ENCODE peak calls at places on chromosomes 13 and 19, in six cellular contexts. F is PC-3, B is breast epithelium, L is SJSA1, G is tibial artery, U is K562. J is an unnamed sample.

GRCh38 chr13:58254961-58255360 is 623.4 kb downstream of the PCDH17 start:
- DNase-seq in U (no peak), L (no peak), G (no peak), F (no peak), B (no peak), J (no peak)

GRCh38 chr13:37058801-37059135 is 720 bp downstream of the SUPT20H start:
- DNase-seq in U (peak), G (no peak), L (no peak), F (no peak), B (no peak), J (no peak)

GRCh38 chr19:53503126-53503525 is 34.8 kb upstream of the ZNF331 start:
- DNase-seq in U (no peak), G (no peak), L (no peak), B (no peak), F (no peak), J (no peak)

GRCh38 chr19:29211562-29212416 is 1.2 kb downstream of the UQCRFS1 start:
- DNase-seq in B (no peak), G (no peak), F (peak), U (peak), L (no peak), J (peak)

GRCh38 chr19:5623397-5624153 is 692 bp downstream of the SAFB start:
- DNase-seq in B (peak), U (peak), L (no peak), F (no peak), G (no peak), J (no peak)

GRCh38 chr19:33388817-33389573 is 15.5 kb downstream of the CEBPG start:
- DNase-seq in B (no peak), U (no peak), L (no peak), F (no peak), G (peak), J (no peak)

GRCh38 chr13:111219306-111219705 is 101.1 kb upstream of the TEX29 start:
- DNase-seq in U (no peak), G (peak), L (no peak), F (no peak), B (no peak), J (no peak)

GRCh38 chr19:51525731-51526130 is 5.7 kb downstream of the SIGLEC6 start:
- DNase-seq in F (no peak), U (no peak), L (no peak), G (no peak), B (no peak), J (no peak)

GRCh38 chr19:3494051-3494450 is 6.4 kb downstream of the DOHH start:
- DNase-seq in G (no peak), L (no peak), B (no peak), F (no peak), U (peak), J (no peak)

GRCh38 chr13:67341406-67341805 is 111.3 kb upstream of the PCDH9 start:
- DNase-seq in B (no peak), U (no peak), L (no peak), F (peak), G (no peak), J (no peak)

GRCh38 chr13:71030789-71031188 is 836.2 kb downstream of the DACH1 start:
- DNase-seq in G (no peak), L (no peak), F (no peak), B (no peak), U (no peak), J (no peak)

GRCh38 chr13:43846496-43846895 is 33.0 kb downstream of the CCDC122 start:
- DNase-seq in G (no peak), B (no peak), F (no peak), L (no peak), U (no peak), J (no peak)

GRCh38 chr19:32291876-32292275 is 53.5 kb upstream of the ZNF507 start:
- DNase-seq in G (no peak), U (no peak), F (no peak), B (no peak), L (peak), J (no peak)

GRCh38 chr19:33868076-33868735 is 71.5 kb downstream of the KCTD15 start:
- DNase-seq in G (no peak), B (no peak), U (no peak), F (no peak), L (peak), J (no peak)

GRCh38 chr13:113813070-113813748 is 50.7 kb downstream of the GAS6 start:
- DNase-seq in L (peak), G (no peak), B (no peak), U (no peak), F (no peak), J (no peak)

GRCh38 chr19:4803736-4804695 is 12.5 kb downstream of the FEM1A start:
- DNase-seq in U (peak), B (no peak), L (peak), G (no peak), F (peak), J (no peak)

GRCh38 chr13:74218291-74218690 is 84.1 kb upstream of the KLF12 start:
- DNase-seq in U (no peak), L (no peak), B (no peak), F (no peak), G (no peak), J (no peak)

GRCh38 chr19:18481505-18482222 is 40.2 kb downstream of the ELL start:
- DNase-seq in F (no peak), G (no peak), B (no peak), L (no peak), U (peak), J (no peak)

GRCh38 chr19:18500376-18500775 is 21.5 kb downstream of the ELL start:
- DNase-seq in U (no peak), L (no peak), B (no peak), G (no peak), F (no peak), J (no peak)

GRCh38 chr19:17775991-17776803 is 18.7 kb upstream of the B3GNT3 start:
- DNase-seq in F (peak), B (no peak), U (no peak), L (no peak), G (no peak), J (peak)

GRCh38 chr13:106187501-106187900 is 348.0 kb downstream of the EFNB2 start:
- DNase-seq in F (no peak), B (no peak), U (no peak), G (no peak), L (no peak), J (no peak)

GRCh38 chr19:48344892-48345291 is 18.8 kb downstream of the TMEM143 start:
- DNase-seq in F (no peak), B (no peak), G (no peak), L (no peak), U (peak), J (no peak)

GRCh38 chr19:4178990-4179389 is 3.4 kb downstream of the SIRT6 start:
- DNase-seq in G (no peak), F (no peak), L (no peak), B (no peak), U (no peak), J (no peak)

GRCh38 chr13:30806784-30807183 is 71.4 kb downstream of the ALOX5AP start:
- DNase-seq in G (no peak), L (no peak), F (peak), B (no peak), U (no peak), J (no peak)

GRCh38 chr13:23744315-23744714 is 144.9 kb downstream of the MIPEP start:
- DNase-seq in L (no peak), B (no peak), U (no peak), G (no peak), F (peak), J (no peak)

GRCh38 chr19:35266904-35267817 is 1.6 kb upstream of the USF2 start:
- DNase-seq in L (no peak), B (peak), U (peak), G (peak), F (peak), J (no peak)

DNA sequence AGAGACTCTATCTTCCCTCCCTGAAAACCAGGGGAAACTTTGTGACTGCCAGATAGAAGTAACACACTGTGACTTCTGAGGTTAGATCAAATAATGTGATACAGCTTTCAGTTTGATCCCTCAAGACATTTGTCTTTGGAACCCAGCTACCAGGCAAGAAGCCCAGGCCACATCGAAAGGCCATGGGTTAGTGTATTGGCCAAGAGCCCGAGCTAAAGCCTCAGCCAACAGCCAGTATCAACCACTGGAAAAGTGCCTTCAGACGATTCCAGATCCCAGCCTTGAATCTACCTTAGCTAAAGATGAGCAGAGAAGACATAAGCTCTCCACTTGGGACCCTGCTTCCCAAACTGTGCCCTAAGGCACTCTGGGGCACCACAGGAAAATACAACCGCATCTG is 10.9 kb upstream of the TPTE2 start:
- DNase-seq in U (no peak), L (no peak), F (no peak), B (no peak), G (no peak), J (no peak)
- H3K4me3 ChIP-seq in U (no peak), L (no peak), F (no peak), B (no peak), G (no peak), J (no peak)

DNA sequence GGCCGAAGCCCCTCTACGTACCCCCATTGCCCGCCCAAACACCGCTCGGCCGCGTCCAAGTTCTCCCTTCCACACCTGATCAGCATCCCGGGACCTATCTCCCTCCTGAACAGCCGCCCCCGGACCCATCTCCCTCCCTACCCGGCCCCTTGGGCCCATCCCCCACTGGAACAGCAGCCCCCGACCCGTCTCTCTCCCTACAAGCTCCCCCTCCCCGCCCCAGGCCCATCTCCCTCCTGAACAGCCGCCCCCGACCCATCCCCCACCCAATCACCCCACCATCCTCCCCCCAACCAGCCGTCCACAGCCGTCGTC is 608 bp downstream of the ZSCAN1 start:
- DNase-seq in B (peak), G (no peak), U (no peak), F (no peak), L (no peak), J (no peak)
- H3K4me3 ChIP-seq in B (peak), G (peak), U (no peak), F (no peak), L (no peak), J (no peak)

DNA sequence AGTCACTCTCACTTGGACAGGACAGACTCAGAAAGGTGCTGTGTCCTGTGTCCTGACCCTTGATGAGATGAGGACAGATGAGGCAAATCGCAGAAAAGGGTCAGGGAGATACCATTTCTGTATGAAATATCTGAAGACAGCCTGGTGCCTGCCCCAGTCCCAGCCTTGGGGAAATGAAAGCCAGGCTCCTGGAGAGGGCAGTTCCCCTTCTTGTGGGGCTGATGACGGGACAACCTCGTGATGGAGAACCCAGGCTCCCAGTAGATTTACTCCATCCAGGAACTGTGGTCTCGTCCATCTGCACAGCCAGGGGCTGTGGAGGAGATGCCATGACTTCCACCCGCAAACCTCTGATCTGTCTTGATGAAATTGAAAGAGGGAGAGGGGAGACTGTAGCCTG is 13.8 kb downstream of the LILRB1 start:
- DNase-seq in B (no peak), G (no peak), L (no peak), U (no peak), F (no peak), J (no peak)
- H3K4me3 ChIP-seq in B (no peak), G (no peak), L (no peak), U (no peak), F (no peak), J (no peak)

GRCh38 chr19:13872695-13873389 is 4.1 kb upstream of the NANOS3 start:
- DNase-seq in F (no peak), U (peak), B (no peak), L (no peak), G (no peak), J (no peak)
- H3K4me3 ChIP-seq in F (no peak), U (peak), B (peak), L (no peak), G (peak), J (peak)

DNA sequence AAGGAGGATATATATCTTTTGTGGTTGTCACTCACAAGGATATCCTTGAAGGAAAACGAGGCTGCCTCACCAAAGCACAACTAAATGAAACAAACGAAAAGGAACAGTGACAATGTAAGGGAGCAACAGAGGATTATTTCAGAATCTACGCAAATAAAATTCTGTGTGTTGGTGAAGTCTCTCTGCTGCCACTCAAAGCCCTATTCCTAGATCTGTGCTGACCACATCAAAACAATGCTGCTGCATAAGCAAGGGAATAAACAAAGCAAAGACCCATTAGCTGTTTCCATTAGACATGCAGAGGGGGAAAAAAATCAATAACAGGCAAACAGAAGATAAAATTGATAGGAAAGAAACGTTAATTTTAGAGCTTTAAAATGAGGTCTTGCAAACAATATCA is 204.4 kb downstream of the MZT1 start:
- DNase-seq in L (no peak), U (no peak), F (no peak), B (no peak), G (no peak), J (no peak)
- H3K4me3 ChIP-seq in L (no peak), U (no peak), F (no peak), B (no peak), G (no peak), J (no peak)

DNA sequence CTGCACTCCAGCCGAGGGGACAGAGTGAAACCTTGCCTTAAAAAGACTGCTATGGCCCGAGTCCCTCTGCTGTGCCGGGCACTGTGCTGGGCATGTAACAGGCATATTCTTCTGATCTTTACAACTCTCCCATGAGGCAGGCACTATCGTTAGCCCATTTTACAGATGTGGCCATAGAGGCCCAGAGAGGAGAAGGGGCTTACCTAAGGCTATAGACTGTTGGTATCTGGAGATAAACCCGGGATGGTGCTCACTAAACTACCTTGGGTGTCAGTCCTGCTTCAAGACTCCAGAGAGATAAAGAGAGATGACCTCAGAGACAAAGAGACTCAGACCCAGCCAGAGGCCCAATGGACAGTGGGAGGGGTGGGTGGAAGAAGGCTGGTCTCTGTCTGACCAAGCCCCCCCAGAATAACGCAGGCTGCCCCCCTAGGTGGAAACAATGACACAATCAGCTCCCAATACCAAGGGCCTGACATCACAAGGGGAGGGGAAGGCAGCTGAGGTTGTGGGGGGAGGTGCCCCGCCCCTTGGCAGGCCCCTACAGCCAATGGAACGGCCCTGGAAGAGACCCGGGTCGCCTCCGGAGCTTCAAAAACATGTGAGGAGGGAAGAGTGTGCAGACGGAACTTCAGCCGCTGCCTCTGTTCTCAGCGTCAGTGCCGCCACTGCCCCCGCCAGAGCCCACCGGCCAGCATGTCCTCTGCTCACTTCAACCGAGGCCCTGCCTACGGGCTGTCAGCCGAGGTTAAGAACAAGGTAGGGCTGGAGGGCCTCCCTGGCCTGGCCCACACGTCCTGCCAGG is at the start of gene CNN1:
- DNase-seq in B (peak), L (peak), G (peak), U (peak), F (no peak), J (no peak)
- H3K4me3 ChIP-seq in B (peak), L (peak), G (peak), U (peak), F (no peak), J (no peak)

GRCh38 chr19:36379510-36379819 is 464 bp upstream of the ZFP14 start:
- DNase-seq in F (no peak), G (no peak), B (no peak), L (no peak), U (no peak), J (no peak)

GRCh38 chr19:36373638-36374156 is 5.3 kb downstream of the ZFP14 start:
- DNase-seq in F (no peak), L (no peak), U (no peak), G (no peak), B (no peak), J (no peak)

GRCh38 chr19:36371886-36372285 is 7.1 kb downstream of the ZFP14 start:
- DNase-seq in L (no peak), U (no peak), G (no peak), B (no peak), F (no peak), J (no peak)

GRCh38 chr19:36378625-36379509 is at the start of gene ZFP14:
- DNase-seq in G (peak), U (peak), F (peak), L (peak), B (peak), J (peak)

GRCh38 chr19:36377541-36378178 is 1.3 kb downstream of the ZFP14 start:
- DNase-seq in G (no peak), B (no peak), L (no peak), F (no peak), U (no peak), J (no peak)
- H3K4me3 ChIP-seq in G (peak), B (peak), L (no peak), F (peak), U (no peak), J (peak)

DNA sequence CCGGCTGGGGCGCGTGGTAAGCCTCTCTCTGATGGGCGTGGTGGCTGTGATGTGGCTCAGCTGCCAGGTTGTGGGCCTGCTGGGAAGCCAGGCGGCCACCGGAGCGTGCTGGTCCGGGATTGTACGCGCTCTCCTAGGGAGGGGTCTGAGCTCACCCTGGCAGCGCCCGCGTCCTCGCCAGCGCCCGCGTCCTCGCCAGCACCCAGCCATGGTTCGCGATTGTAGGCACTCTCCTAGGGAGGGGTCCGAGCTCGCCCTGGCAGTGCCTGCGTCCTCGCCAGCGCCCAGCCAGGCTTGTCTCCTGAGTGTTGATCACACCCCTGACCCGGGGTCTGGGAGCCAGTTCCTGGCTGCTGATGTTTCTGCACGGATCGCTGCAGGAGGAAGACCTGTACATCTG is 13.8 kb downstream of the ADAT3 start:
- DNase-seq in G (no peak), F (no peak), B (no peak), L (no peak), U (no peak), J (no peak)
- H3K4me3 ChIP-seq in G (no peak), F (no peak), B (no peak), L (no peak), U (no peak), J (no peak)

DNA sequence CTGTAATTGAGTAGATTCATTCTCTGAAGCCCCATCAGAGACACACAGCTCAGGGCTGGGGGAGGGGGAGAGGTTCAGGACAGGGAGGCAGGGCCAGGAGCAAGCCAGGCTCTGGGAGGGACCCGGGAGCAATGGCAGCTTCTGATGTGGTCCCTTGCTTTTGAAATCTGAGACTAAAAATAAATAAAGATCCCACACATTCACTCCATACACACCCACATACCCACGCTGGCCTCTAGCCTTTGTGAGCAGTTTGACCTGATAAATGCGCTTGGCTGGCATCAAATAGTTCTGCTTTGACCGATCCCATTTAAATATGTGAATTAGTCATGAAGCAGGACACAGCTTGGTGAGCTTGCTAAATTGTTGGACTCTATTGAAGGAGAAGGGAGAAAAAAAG is 32.9 kb downstream of the GSX1 start:
- DNase-seq in G (no peak), B (no peak), U (no peak), F (no peak), L (no peak), J (no peak)
- H3K4me3 ChIP-seq in G (no peak), B (no peak), U (no peak), F (no peak), L (no peak), J (no peak)

J was measured in GM12864.